ENCODE peak calls at places on chromosomes 7 and 10, in five cellular contexts. F is endothelial cell, X is NCI-H69, H is Right ventricle myocardium superior, B is left ventricle myocardium inferior. D is an unnamed sample.

GRCh38 chr7:100680589-100681271 is 7.2 kb downstream of the GNB2 start:
- DNase-seq in F (no peak), X (no peak), H (no peak), B (peak), D (no peak)

GRCh38 chr7:42236266-42237161 is 495 bp downstream of the GLI3 start:
- DNase-seq in F (peak), X (peak), H (peak), B (peak), D (peak)

GRCh38 chr10:80204193-80204714 is 1.1 kb downstream of the ANXA11 start:
- DNase-seq in F (no peak), X (no peak), H (no peak), B (peak), D (no peak)

GRCh38 chr10:92573091-92573797 is 649 bp downstream of the IDE start:
- DNase-seq in F (peak), X (peak), H (no peak), B (no peak), D (peak)

GRCh38 chr10:69636626-69637550 is 6.8 kb downstream of the FAM241B start:
- DNase-seq in F (peak), X (peak), H (no peak), B (no peak), D (no peak)

GRCh38 chr10:10038358-10038757 is 979.3 kb upstream of the CELF2 start:
- DNase-seq in F (no peak), X (no peak), H (no peak), B (no peak), D (no peak)

GRCh38 chr10:101725843-101726242 is 30.9 kb upstream of the FBXW4 start:
- DNase-seq in F (no peak), X (peak), H (no peak), B (no peak), D (no peak)

GRCh38 chr7:82404647-82405046 is 38.9 kb downstream of the CACNA2D1 start:
- DNase-seq in F (no peak), X (no peak), H (no peak), B (no peak), D (no peak)

GRCh38 chr7:30743371-30744074 is 8.4 kb upstream of the INMT start:
- DNase-seq in F (no peak), X (peak), H (no peak), B (peak), D (peak)

GRCh38 chr7:37912756-37913155 is 3.9 kb downstream of the SFRP4 start:
- DNase-seq in F (no peak), X (no peak), H (no peak), B (no peak), D (no peak)

GRCh38 chr10:3169271-3169670 is 3.3 kb downstream of the PITRM1 start:
- DNase-seq in F (no peak), X (peak), H (no peak), B (no peak), D (no peak)

GRCh38 chr7:25726682-25727357 is 425.2 kb upstream of the NFE2L3 start:
- DNase-seq in F (no peak), X (peak), H (no peak), B (no peak), D (peak)

GRCh38 chr7:134873253-134873652 is 93.8 kb downstream of the CALD1 start:
- DNase-seq in F (no peak), X (no peak), H (peak), B (no peak), D (no peak)

GRCh38 chr7:37833107-37833817 is 15.1 kb upstream of the NME8 start:
- DNase-seq in F (peak), X (peak), H (peak), B (no peak), D (peak)

GRCh38 chr7:146096994-146097393 is 19.6 kb upstream of the CNTNAP2 start:
- DNase-seq in F (no peak), X (peak), H (no peak), B (no peak), D (no peak)

GRCh38 chr10:55063817-55064216 is 262.8 kb upstream of the PCDH15 start:
- DNase-seq in F (no peak), X (no peak), H (no peak), B (no peak), D (no peak)

GRCh38 chr10:106836923-106837322 is 327.6 kb downstream of the SORCS1 start:
- DNase-seq in F (no peak), X (no peak), H (no peak), B (no peak), D (peak)

GRCh38 chr10:99536400-99537254 is 3.9 kb downstream of the NKX2-3 start:
- DNase-seq in F (no peak), X (no peak), H (peak), B (no peak), D (no peak)

GRCh38 chr7:24349339-24349738 is 65.3 kb downstream of the NPY start:
- DNase-seq in F (no peak), X (no peak), H (no peak), B (no peak), D (peak)

GRCh38 chr7:1058821-1059199 is 14.5 kb downstream of the GPR146 start:
- DNase-seq in F (no peak), X (no peak), H (peak), B (no peak), D (no peak)

GRCh38 chr10:11110499-11110898 is 92.8 kb downstream of the CELF2 start:
- DNase-seq in F (no peak), X (no peak), H (no peak), B (no peak), D (no peak)